ENCODE peak calls at places on chromosome 12, in five cellular contexts. P is K562, L is HEK293T, J is HepG2, Z is GM12878. R is an unnamed sample.

GRCh38 chr12:68913682-68914081 is 19.3 kb downstream of the CPM start:
- DNase-seq in J (no peak), P (no peak), Z (no peak), L (no peak), R (no peak)

GRCh38 chr12:29726321-29726692 is 57.4 kb downstream of the TMTC1 start:
- DNase-seq in L (peak), J (no peak), P (no peak), Z (no peak), R (no peak)

GRCh38 chr12:110109037-110109836 is 14.9 kb upstream of the IFT81 start:
- DNase-seq in L (no peak), J (peak), P (no peak), Z (no peak), R (peak)

GRCh38 chr12:42237853-42238239 is 202 bp downstream of the YAF2 start:
- DNase-seq in L (no peak), P (no peak), Z (no peak), J (no peak), R (no peak)

GRCh38 chr12:8077207-8077606 is 4.9 kb upstream of the NECAP1 start:
- DNase-seq in P (no peak), J (no peak), L (no peak), Z (no peak), R (peak)

GRCh38 chr12:7219599-7220243 is 30.2 kb downstream of the PEX5 start:
- DNase-seq in L (peak), P (peak), J (peak), Z (peak), R (peak)

GRCh38 chr12:54578778-54579177 is 9.7 kb downstream of the PPP1R1A start:
- DNase-seq in J (no peak), P (no peak), Z (no peak), L (no peak), R (no peak)

GRCh38 chr12:51635371-51635770 is 44.3 kb downstream of the SCN8A start:
- DNase-seq in Z (no peak), L (no peak), P (no peak), J (no peak), R (no peak)

GRCh38 chr12:128008341-128008740 is 258.6 kb upstream of the TMEM132C start:
- DNase-seq in Z (no peak), L (no peak), J (no peak), P (no peak), R (no peak)

GRCh38 chr12:104784592-104784991 is 173.5 kb downstream of the SLC41A2 start:
- DNase-seq in L (no peak), P (no peak), Z (no peak), J (no peak), R (no peak)

GRCh38 chr12:4648099-4648498 is 752 bp downstream of the AKAP3 start:
- DNase-seq in J (no peak), P (no peak), L (no peak), Z (no peak), R (no peak)

GRCh38 chr12:52223411-52224039 is 9.5 kb upstream of the KRT7 start:
- DNase-seq in Z (no peak), J (no peak), P (no peak), L (no peak), R (no peak)

GRCh38 chr12:88552672-88553079 is 27.6 kb downstream of the KITLG start:
- DNase-seq in Z (no peak), P (no peak), J (peak), L (no peak), R (no peak)

GRCh38 chr12:53054112-53054878 is 4.4 kb downstream of the TNS2 start:
- DNase-seq in Z (peak), L (peak), J (peak), P (peak), R (peak)

GRCh38 chr12:31326689-31327659 is 1.0 kb upstream of the SINHCAF start:
- DNase-seq in Z (no peak), J (no peak), L (no peak), P (no peak), R (no peak)

GRCh38 chr12:62008703-62009102 is 251.5 kb upstream of the USP15 start:
- DNase-seq in Z (no peak), J (no peak), P (no peak), L (no peak), R (no peak)

GRCh38 chr12:62009445-62009844 is 250.8 kb upstream of the USP15 start:
- DNase-seq in L (no peak), J (no peak), P (no peak), Z (no peak), R (no peak)

GRCh38 chr12:62005615-62006014 is 254.6 kb upstream of the USP15 start:
- DNase-seq in L (no peak), Z (no peak), J (no peak), P (no peak), R (no peak)

GRCh38 chr12:62003217-62003616 is 257.0 kb upstream of the USP15 start:
- DNase-seq in J (no peak), P (no peak), L (no peak), Z (no peak), R (no peak)

GRCh38 chr12:62006076-62006732 is 254.0 kb upstream of the USP15 start:
- DNase-seq in Z (no peak), P (peak), L (peak), J (peak), R (peak)
- TF ChIP-seq FOXM1 in Z (no peak), P (no peak), L (no peak), J (no peak), R (no peak)

DNA sequence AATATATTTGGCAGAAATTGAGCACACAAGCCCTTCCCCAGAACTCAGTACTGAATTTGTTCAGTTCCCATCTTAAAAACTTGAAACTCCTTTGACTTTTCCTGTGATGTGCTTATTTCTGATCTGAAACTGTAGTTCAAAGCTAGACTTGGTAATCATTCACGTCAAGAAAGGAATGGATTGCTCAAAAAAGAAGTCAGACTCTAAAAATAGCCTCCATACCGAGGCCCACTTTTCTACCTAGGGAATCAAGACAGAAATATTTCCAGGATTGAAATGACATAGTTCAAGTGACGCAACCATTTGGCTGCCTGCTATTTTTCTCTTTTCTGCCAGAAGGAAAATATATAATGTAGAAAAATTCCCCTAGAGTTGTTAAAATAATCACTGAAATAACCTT is 129.8 kb downstream of the ETV6 start:
- DNase-seq in P (no peak), J (no peak), L (no peak), Z (peak), R (no peak)
- TF ChIP-seq FOXM1 in P (no peak), J (no peak), L (no peak), Z (peak), R (no peak)

GRCh38 chr12:90024261-90024660 is 315.6 kb upstream of the ATP2B1 start:
- DNase-seq in J (no peak), L (no peak), Z (no peak), P (no peak), R (no peak)
- TF ChIP-seq FOXM1 in J (no peak), L (no peak), Z (no peak), P (no peak), R (no peak)

GRCh38 chr12:132147423-132148367 is 3.4 kb downstream of the NOC4L start:
- DNase-seq in J (no peak), Z (no peak), L (no peak), P (no peak), R (peak)
- TF ChIP-seq FOXM1 in J (no peak), Z (no peak), L (no peak), P (no peak), R (no peak)

GRCh38 chr12:113263431-113263963 is 42.2 kb downstream of the TPCN1 start:
- DNase-seq in P (no peak), L (no peak), Z (no peak), J (no peak), R (no peak)

GRCh38 chr12:113267621-113268020 is 46.4 kb downstream of the TPCN1 start:
- DNase-seq in J (no peak), L (no peak), P (no peak), Z (no peak), R (no peak)

GRCh38 chr12:113268621-113269020 is 47.4 kb downstream of the TPCN1 start:
- DNase-seq in L (no peak), Z (no peak), P (no peak), J (no peak), R (no peak)

GRCh38 chr12:113268136-113268535 is 46.9 kb downstream of the TPCN1 start:
- DNase-seq in Z (no peak), P (no peak), J (no peak), L (no peak), R (no peak)

DNA sequence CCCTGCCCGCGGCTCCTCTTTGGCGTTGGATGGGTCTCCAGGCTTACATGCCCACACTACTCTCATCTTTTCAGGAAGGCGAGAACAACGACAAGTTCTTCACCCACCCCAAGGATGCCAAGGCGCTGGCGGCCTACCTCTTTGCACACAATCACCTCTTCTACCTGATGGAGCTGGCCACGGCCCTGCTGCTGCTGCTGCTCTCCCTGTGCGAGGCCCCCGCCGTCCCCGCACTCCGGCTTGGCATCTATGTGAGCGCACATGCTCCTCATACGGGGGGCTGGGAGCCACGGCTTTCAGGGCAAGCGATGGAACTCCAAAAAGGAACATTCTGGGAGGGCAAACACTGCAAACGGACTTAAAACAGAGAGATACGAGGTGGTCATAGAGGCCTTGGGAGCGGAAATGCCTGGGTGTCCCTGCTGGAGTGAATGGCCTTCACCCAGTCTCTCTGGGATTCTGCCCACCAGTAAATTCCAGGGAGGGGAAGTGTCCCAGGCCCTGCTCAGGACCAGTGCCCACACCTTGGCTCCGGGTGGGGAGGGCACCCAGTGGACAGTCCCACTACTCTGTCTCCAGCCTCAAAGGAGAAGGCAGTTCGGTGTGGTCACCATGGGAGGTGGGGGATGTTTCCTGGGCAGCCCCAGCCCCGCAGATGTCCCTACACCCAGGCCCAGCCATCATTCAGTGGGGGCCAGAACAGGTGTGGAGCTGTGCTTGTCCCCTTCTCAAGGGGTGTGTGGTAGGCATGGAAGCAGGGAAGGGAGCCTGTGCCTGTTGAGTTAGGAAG is 45.0 kb downstream of the TPCN1 start:
- DNase-seq in P (no peak), L (no peak), Z (no peak), J (no peak), R (no peak)
- TF ChIP-seq FOXM1 in P (no peak), L (no peak), Z (no peak), J (no peak), R (no peak)

GRCh38 chr12:123905319-123905925 is 67.2 kb downstream of the CCDC92 start:
- DNase-seq in Z (peak), J (peak), P (peak), L (peak), R (peak)

GRCh38 chr12:123910057-123910456 is 62.6 kb downstream of the CCDC92 start:
- DNase-seq in L (no peak), Z (no peak), J (no peak), P (no peak), R (no peak)

GRCh38 chr12:123908884-123909807 is 63.5 kb downstream of the CCDC92 start:
- DNase-seq in P (no peak), L (no peak), Z (no peak), J (no peak), R (no peak)

GRCh38 chr12:123907021-123907420 is 65.6 kb downstream of the CCDC92 start:
- DNase-seq in J (no peak), Z (no peak), L (no peak), P (no peak), R (no peak)

GRCh38 chr12:123907726-123908476 is 64.7 kb downstream of the CCDC92 start:
- DNase-seq in P (peak), L (no peak), Z (no peak), J (no peak), R (no peak)
- TF ChIP-seq FOXM1 in P (no peak), L (no peak), Z (no peak), J (no peak), R (no peak)

GRCh38 chr12:99915251-99916082 is 69.3 kb downstream of the ANKS1B start:
- DNase-seq in Z (no peak), J (no peak), L (no peak), P (no peak), R (no peak)
- TF ChIP-seq FOXM1 in Z (no peak), J (no peak), L (no peak), P (no peak), R (peak)

GRCh38 chr12:64706831-64707230 is 52.4 kb downstream of the GNS start:
- DNase-seq in P (no peak), L (no peak), J (no peak), Z (no peak), R (no peak)
- TF ChIP-seq FOXM1 in P (no peak), L (no peak), J (no peak), Z (no peak), R (no peak)

DNA sequence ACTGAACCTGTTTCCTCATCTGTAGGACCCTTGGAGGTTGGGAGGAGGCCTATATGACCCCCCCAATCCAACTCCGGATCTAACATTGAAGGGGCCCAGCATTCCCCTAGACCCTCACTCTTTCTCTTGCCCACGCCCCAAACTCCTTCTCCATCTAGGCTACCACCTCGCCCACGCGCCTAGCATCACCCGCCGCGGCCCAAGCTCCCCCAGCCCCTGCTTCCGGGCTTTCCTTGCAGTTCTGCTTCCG is 468 bp downstream of the CERS5 start:
- DNase-seq in J (no peak), Z (no peak), L (no peak), P (peak), R (no peak)
- TF ChIP-seq FOXM1 in J (no peak), Z (no peak), L (no peak), P (no peak), R (no peak)